ENCODE peak calls at places on chromosomes 12 and 14, in six cellular contexts. One of them, this sample, is unnamed.

GRCh38 chr12:115710104-115710564 is 567.4 kb downstream of the MED13L start:
- DNase-seq in BE2C: peak; percentile 16
- DNase-seq in uterus: peak; percentile 32
- DNase-seq in tibial artery: peak; percentile 22
- DNase-seq in heart left ventricle: peak; percentile 27
- DNase-seq in psoas muscle: peak; percentile 23
- DNase-seq in this sample: peak; percentile 34

GRCh38 chr12:45575823-45576448 is 153.6 kb upstream of the ARID2 start:
- DNase-seq in BE2C: no peak
- DNase-seq in uterus: no peak
- DNase-seq in tibial artery: no peak
- DNase-seq in heart left ventricle: no peak
- DNase-seq in psoas muscle: no peak
- DNase-seq in this sample: no peak

GRCh38 chr12:95385246-95385645 is 88.7 kb upstream of the METAP2 start:
- DNase-seq in BE2C: no peak
- DNase-seq in uterus: peak; percentile 28
- DNase-seq in tibial artery: no peak
- DNase-seq in heart left ventricle: peak; percentile 27
- DNase-seq in psoas muscle: peak; percentile 39
- DNase-seq in this sample: peak; percentile 17

GRCh38 chr14:66206554-66206953 is 279.6 kb upstream of the CCDC196 start:
- DNase-seq in BE2C: no peak
- DNase-seq in uterus: no peak
- DNase-seq in tibial artery: no peak
- DNase-seq in heart left ventricle: no peak
- DNase-seq in psoas muscle: no peak
- DNase-seq in this sample: no peak

GRCh38 chr14:89302396-89302950 is 114.6 kb downstream of the FOXN3 start:
- DNase-seq in BE2C: no peak
- DNase-seq in uterus: no peak
- DNase-seq in tibial artery: no peak
- DNase-seq in heart left ventricle: no peak
- DNase-seq in psoas muscle: no peak
- DNase-seq in this sample: no peak

GRCh38 chr12:58882796-58883195 is 37.5 kb downstream of the LRIG3 start:
- DNase-seq in BE2C: no peak
- DNase-seq in uterus: no peak
- DNase-seq in tibial artery: no peak
- DNase-seq in heart left ventricle: no peak
- DNase-seq in psoas muscle: no peak
- DNase-seq in this sample: no peak

GRCh38 chr12:1205512-1206060 is 214.6 kb downstream of the ERC1 start:
- DNase-seq in BE2C: no peak
- DNase-seq in uterus: no peak
- DNase-seq in tibial artery: no peak
- DNase-seq in heart left ventricle: no peak
- DNase-seq in psoas muscle: no peak
- DNase-seq in this sample: no peak

GRCh38 chr12:52204095-52204930 is 12.5 kb upstream of the KRT80 start:
- DNase-seq in BE2C: peak; percentile 15
- DNase-seq in uterus: peak; percentile 11
- DNase-seq in tibial artery: no peak
- DNase-seq in heart left ventricle: no peak
- DNase-seq in psoas muscle: no peak
- DNase-seq in this sample: no peak

GRCh38 chr12:82832981-82833380 is 146.3 kb downstream of the TMTC2 start:
- DNase-seq in BE2C: no peak
- DNase-seq in uterus: no peak
- DNase-seq in tibial artery: no peak
- DNase-seq in heart left ventricle: no peak
- DNase-seq in psoas muscle: no peak
- DNase-seq in this sample: no peak

GRCh38 chr12:53811606-53812005 is 59.8 kb upstream of the CISTR start:
- DNase-seq in BE2C: no peak
- DNase-seq in uterus: no peak
- DNase-seq in tibial artery: no peak
- DNase-seq in heart left ventricle: no peak
- DNase-seq in psoas muscle: no peak
- DNase-seq in this sample: no peak

GRCh38 chr14:105197274-105197673 is 16.2 kb upstream of the NUDT14 start:
- DNase-seq in BE2C: no peak
- DNase-seq in uterus: no peak
- DNase-seq in tibial artery: no peak
- DNase-seq in heart left ventricle: peak; percentile 78
- DNase-seq in psoas muscle: no peak
- DNase-seq in this sample: peak; percentile 72

GRCh38 chr14:23078692-23079116 is 16.2 kb downstream of the ACIN1 start:
- DNase-seq in BE2C: no peak
- DNase-seq in uterus: peak; percentile 87
- DNase-seq in tibial artery: peak; percentile 94
- DNase-seq in heart left ventricle: no peak
- DNase-seq in psoas muscle: peak; percentile 78
- DNase-seq in this sample: no peak

GRCh38 chr12:110677206-110677911 is 11.6 kb downstream of the HVCN1 start:
- DNase-seq in BE2C: no peak
- DNase-seq in uterus: no peak
- DNase-seq in tibial artery: no peak
- DNase-seq in heart left ventricle: peak; percentile 39
- DNase-seq in psoas muscle: no peak
- DNase-seq in this sample: no peak

GRCh38 chr14:95692109-95692508 is 5.9 kb downstream of the TCL1B start:
- DNase-seq in BE2C: no peak
- DNase-seq in uterus: no peak
- DNase-seq in tibial artery: no peak
- DNase-seq in heart left ventricle: no peak
- DNase-seq in psoas muscle: no peak
- DNase-seq in this sample: no peak

GRCh38 chr14:33343016-33343415 is 404.3 kb downstream of the NPAS3 start:
- DNase-seq in BE2C: no peak
- DNase-seq in uterus: no peak
- DNase-seq in tibial artery: no peak
- DNase-seq in heart left ventricle: no peak
- DNase-seq in psoas muscle: no peak
- DNase-seq in this sample: no peak

GRCh38 chr14:78697341-78697740 is 527.2 kb downstream of the NRXN3 start:
- DNase-seq in BE2C: no peak
- DNase-seq in uterus: no peak
- DNase-seq in tibial artery: no peak
- DNase-seq in heart left ventricle: no peak
- DNase-seq in psoas muscle: no peak
- DNase-seq in this sample: no peak

GRCh38 chr12:48080285-48080684 is 25.6 kb downstream of the SENP1 start:
- DNase-seq in BE2C: no peak
- DNase-seq in uterus: no peak
- DNase-seq in tibial artery: no peak
- DNase-seq in heart left ventricle: no peak
- DNase-seq in psoas muscle: no peak
- DNase-seq in this sample: no peak

GRCh38 chr12:92502417-92503028 is 200.3 kb upstream of the PLEKHG7 start:
- DNase-seq in BE2C: no peak
- DNase-seq in uterus: no peak
- DNase-seq in tibial artery: no peak
- DNase-seq in heart left ventricle: no peak
- DNase-seq in psoas muscle: no peak
- DNase-seq in this sample: no peak

GRCh38 chr14:85533821-85534271 is 3.9 kb downstream of the FLRT2 start:
- DNase-seq in BE2C: peak; percentile 6
- DNase-seq in uterus: peak; percentile 15
- DNase-seq in tibial artery: no peak
- DNase-seq in heart left ventricle: no peak
- DNase-seq in psoas muscle: peak; percentile 23
- DNase-seq in this sample: no peak

GRCh38 chr14:53964249-53964648 is 7.6 kb upstream of the BMP4 start:
- DNase-seq in BE2C: no peak
- DNase-seq in uterus: no peak
- DNase-seq in tibial artery: no peak
- DNase-seq in heart left ventricle: no peak
- DNase-seq in psoas muscle: no peak
- DNase-seq in this sample: no peak

GRCh38 chr14:25381498-25381897 is 331.6 kb upstream of the STXBP6 start:
- DNase-seq in BE2C: no peak
- DNase-seq in uterus: no peak
- DNase-seq in tibial artery: no peak
- DNase-seq in heart left ventricle: no peak
- DNase-seq in psoas muscle: no peak
- DNase-seq in this sample: no peak

GRCh38 chr12:6465467-6466183 is 4.9 kb downstream of the VAMP1 start:
- DNase-seq in BE2C: peak; percentile 61
- DNase-seq in uterus: peak; percentile 76
- DNase-seq in tibial artery: peak; percentile 64
- DNase-seq in heart left ventricle: peak; percentile 53
- DNase-seq in psoas muscle: no peak
- DNase-seq in this sample: no peak

GRCh38 chr12:34333337-34333736 is 311.0 kb downstream of the ALG10 start:
- DNase-seq in BE2C: no peak
- DNase-seq in uterus: no peak
- DNase-seq in tibial artery: no peak
- DNase-seq in heart left ventricle: no peak
- DNase-seq in psoas muscle: no peak
- DNase-seq in this sample: no peak

GRCh38 chr14:52397844-52398243 is 83.7 kb downstream of the PTGER2 start:
- DNase-seq in BE2C: no peak
- DNase-seq in uterus: no peak
- DNase-seq in tibial artery: no peak
- DNase-seq in heart left ventricle: no peak
- DNase-seq in psoas muscle: no peak
- DNase-seq in this sample: no peak

GRCh38 chr12:124509676-124510300 is 57.6 kb downstream of the NCOR2 start:
- DNase-seq in BE2C: peak; percentile 66
- DNase-seq in uterus: peak; percentile 79
- DNase-seq in tibial artery: peak; percentile 74
- DNase-seq in heart left ventricle: no peak
- DNase-seq in psoas muscle: peak; percentile 88
- DNase-seq in this sample: peak; percentile 79

GRCh38 chr12:74610711-74611110 is 73.1 kb downstream of the ATXN7L3B start:
- DNase-seq in BE2C: no peak
- DNase-seq in uterus: no peak
- DNase-seq in tibial artery: no peak
- DNase-seq in heart left ventricle: no peak
- DNase-seq in psoas muscle: no peak
- DNase-seq in this sample: no peak

GRCh38 chr12:104465379-104465778 is 8.6 kb downstream of the CHST11 start:
- DNase-seq in BE2C: no peak
- DNase-seq in uterus: no peak
- DNase-seq in tibial artery: no peak
- DNase-seq in heart left ventricle: no peak
- DNase-seq in psoas muscle: no peak
- DNase-seq in this sample: no peak

GRCh38 chr14:58865520-58866281 is 227.9 kb downstream of the DACT1 start:
- DNase-seq in BE2C: no peak
- DNase-seq in uterus: no peak
- DNase-seq in tibial artery: no peak
- DNase-seq in heart left ventricle: no peak
- DNase-seq in psoas muscle: no peak
- DNase-seq in this sample: no peak

GRCh38 chr12:2283910-2284309 is 231.1 kb downstream of the CACNA1C start:
- DNase-seq in BE2C: no peak
- DNase-seq in uterus: peak; percentile 32
- DNase-seq in tibial artery: peak; percentile 26
- DNase-seq in heart left ventricle: peak; percentile 52
- DNase-seq in psoas muscle: no peak
- DNase-seq in this sample: no peak

GRCh38 chr12:128339669-128340068 is 72.7 kb downstream of the TMEM132C start:
- DNase-seq in BE2C: no peak
- DNase-seq in uterus: no peak
- DNase-seq in tibial artery: no peak
- DNase-seq in heart left ventricle: no peak
- DNase-seq in psoas muscle: no peak
- DNase-seq in this sample: no peak
- H3K36me3 ChIP-seq in BE2C: no peaks in the 10 kb centered on the region
- H3K36me3 ChIP-seq in uterus: no peaks in the 10 kb centered on the region
- H3K36me3 ChIP-seq in tibial artery: no peaks in the 10 kb centered on the region
- H3K36me3 ChIP-seq in heart left ventricle: no peaks in the 10 kb centered on the region
- H3K36me3 ChIP-seq in psoas muscle: no peaks in the 10 kb centered on the region
- H3K36me3 ChIP-seq in this sample: no peaks in the 10 kb centered on the region

DNA sequence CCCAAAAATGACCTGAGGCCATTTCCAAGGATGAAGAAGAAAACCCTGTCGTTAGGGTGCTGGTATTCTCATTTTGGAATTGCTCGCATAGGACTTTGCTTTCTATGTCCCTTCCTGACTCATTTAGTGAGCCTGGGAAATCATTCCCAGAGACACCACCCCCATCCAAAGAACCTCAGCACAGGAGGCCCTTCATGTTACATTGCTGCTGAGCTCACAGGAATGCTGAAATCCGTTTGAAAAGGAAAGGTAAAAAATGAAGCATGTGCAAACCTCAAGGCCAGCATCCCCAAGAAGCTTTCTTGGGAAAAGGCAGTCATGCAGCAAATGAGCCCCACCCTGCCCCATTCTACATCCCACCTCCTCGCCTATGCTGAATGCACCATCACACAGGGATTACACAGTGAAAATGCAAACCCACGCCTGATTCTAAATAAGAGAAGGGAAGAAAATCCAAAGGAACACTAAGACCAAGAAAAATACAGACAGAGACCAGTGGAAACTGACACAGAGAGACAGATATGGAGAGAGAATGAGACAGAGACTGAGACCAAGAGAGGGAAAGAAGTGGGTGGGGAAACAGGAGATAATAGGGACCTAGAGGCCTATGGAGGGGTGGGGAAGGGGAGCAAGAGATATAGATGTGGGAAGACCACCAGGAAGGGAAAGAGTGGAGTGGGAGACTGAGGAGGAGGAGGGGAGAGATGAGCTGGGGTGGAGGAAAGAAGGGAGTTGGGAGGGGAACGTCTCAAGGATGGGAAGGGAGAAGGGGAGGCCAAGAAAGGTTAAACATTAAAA is 33.5 kb downstream of the NIN start:
- DNase-seq in BE2C: no peak
- DNase-seq in uterus: no peak
- DNase-seq in tibial artery: no peak
- DNase-seq in heart left ventricle: no peak
- DNase-seq in psoas muscle: no peak
- DNase-seq in this sample: no peak
- H3K36me3 ChIP-seq in BE2C: no peaks in the 10 kb centered on the region
- H3K36me3 ChIP-seq in uterus: no peaks in the 10 kb centered on the region
- H3K36me3 ChIP-seq in tibial artery: peaks cover 2% of the 10 kb centered on the region
- H3K36me3 ChIP-seq in heart left ventricle: peaks cover 2% of the 10 kb centered on the region
- H3K36me3 ChIP-seq in psoas muscle: no peaks in the 10 kb centered on the region
- H3K36me3 ChIP-seq in this sample: no peaks in the 10 kb centered on the region

DNA sequence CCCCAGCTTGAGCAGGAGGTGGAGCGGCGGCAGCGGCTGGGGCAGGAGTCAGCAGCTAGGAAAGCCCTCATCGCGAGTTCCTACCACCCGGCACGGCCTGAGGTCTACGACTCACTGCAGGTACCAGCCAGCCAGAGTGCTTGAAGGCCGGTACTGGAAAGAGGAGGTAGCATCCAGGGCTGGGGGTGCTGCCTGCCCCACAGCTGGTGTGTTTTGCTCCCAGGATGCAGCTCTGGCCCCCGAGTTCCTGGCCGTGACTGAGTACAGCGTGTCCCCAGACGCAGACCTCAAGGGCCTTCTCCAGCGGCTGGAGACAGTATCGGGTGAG is 1.6 kb downstream of the OGFOD2 start:
- DNase-seq in BE2C: no peak
- DNase-seq in uterus: no peak
- DNase-seq in tibial artery: no peak
- DNase-seq in heart left ventricle: no peak
- DNase-seq in psoas muscle: no peak
- DNase-seq in this sample: no peak
- H3K36me3 ChIP-seq in BE2C: peaks cover under 1% of the 10 kb centered on the region
- H3K36me3 ChIP-seq in uterus: no peaks in the 10 kb centered on the region
- H3K36me3 ChIP-seq in tibial artery: no peaks in the 10 kb centered on the region
- H3K36me3 ChIP-seq in heart left ventricle: no peaks in the 10 kb centered on the region
- H3K36me3 ChIP-seq in psoas muscle: no peaks in the 10 kb centered on the region
- H3K36me3 ChIP-seq in this sample: peaks cover 7% of the 10 kb centered on the region

GRCh38 chr12:132075026-132075713 is 68.9 kb downstream of the DDX51 start:
- DNase-seq in BE2C: no peak
- DNase-seq in uterus: no peak
- DNase-seq in tibial artery: no peak
- DNase-seq in heart left ventricle: no peak
- DNase-seq in psoas muscle: no peak
- DNase-seq in this sample: no peak
- H3K36me3 ChIP-seq in BE2C: peaks cover 31% of the 10 kb centered on the region
- H3K36me3 ChIP-seq in uterus: no peaks in the 10 kb centered on the region
- H3K36me3 ChIP-seq in tibial artery: peaks cover 45% of the 10 kb centered on the region
- H3K36me3 ChIP-seq in heart left ventricle: peaks cover 87% of the 10 kb centered on the region
- H3K36me3 ChIP-seq in psoas muscle: no peaks in the 10 kb centered on the region
- H3K36me3 ChIP-seq in this sample: peaks cover 67% of the 10 kb centered on the region